ENCODE peak calls at places on chromosomes 2 and 18, in six cellular contexts. D is LoVo, C is tibial nerve, N is posterior cingulate gyrus, H is T follicular helper cell, I is brain microvascular endothelial cell. F is an unnamed sample.

GRCh38 chr2:10330700-10331032 is 28.0 kb downstream of the HPCAL1 start:
- DNase-seq in D (no peak), C (no peak), N (no peak), H (no peak), I (no peak), F (no peak)

GRCh38 chr2:199452200-199452990 is 5.3 kb downstream of the SATB2 start:
- DNase-seq in D (no peak), C (no peak), N (no peak), H (no peak), I (no peak), F (no peak)

GRCh38 chr18:57502624-57503023 is 67.5 kb downstream of the ONECUT2 start:
- DNase-seq in D (no peak), C (no peak), N (no peak), H (no peak), I (no peak), F (no peak)

GRCh38 chr2:74648009-74648443 is at the start of gene M1AP:
- DNase-seq in D (no peak), C (no peak), N (no peak), H (no peak), I (no peak), F (no peak)

GRCh38 chr2:138121769-138122661 is 157.7 kb downstream of the HNMT start:
- DNase-seq in D (peak), C (no peak), N (no peak), H (no peak), I (no peak), F (no peak)

GRCh38 chr18:46759885-46760284 is 3.0 kb upstream of the ST8SIA5 start:
- DNase-seq in D (no peak), C (no peak), N (no peak), H (no peak), I (no peak), F (no peak)

GRCh38 chr2:128782411-128783192 is 463.9 kb upstream of the HS6ST1 start:
- DNase-seq in D (no peak), C (no peak), N (no peak), H (no peak), I (no peak), F (no peak)

GRCh38 chr2:64613276-64613675 is 40.4 kb downstream of the SERTAD2 start:
- DNase-seq in D (no peak), C (no peak), N (no peak), H (no peak), I (no peak), F (no peak)

GRCh38 chr2:168118733-168119518 is 128.5 kb downstream of the STK39 start:
- DNase-seq in D (peak), C (peak), N (no peak), H (no peak), I (peak), F (no peak)

GRCh38 chr2:140654565-140654964 is 1476.3 kb downstream of the LRP1B start:
- DNase-seq in D (no peak), C (no peak), N (no peak), H (no peak), I (no peak), F (no peak)

GRCh38 chr2:204825054-204825453 is 279.8 kb downstream of the PARD3B start:
- DNase-seq in D (peak), C (no peak), N (no peak), H (no peak), I (peak), F (no peak)

GRCh38 chr18:4640349-4641012 is 185.4 kb upstream of the DLGAP1 start:
- DNase-seq in D (no peak), C (no peak), N (no peak), H (no peak), I (no peak), F (no peak)

GRCh38 chr2:2879071-2879470 is 498.5 kb downstream of the EIPR1 start:
- DNase-seq in D (no peak), C (no peak), N (no peak), H (no peak), I (no peak), F (no peak)

GRCh38 chr2:120743657-120744056 is 8.0 kb downstream of the GLI2 start:
- DNase-seq in D (no peak), C (no peak), N (no peak), H (no peak), I (no peak), F (no peak)

GRCh38 chr2:197615033-197615652 is 60.2 kb downstream of the RFTN2 start:
- DNase-seq in D (peak), C (no peak), N (no peak), H (no peak), I (no peak), F (no peak)

GRCh38 chr2:101011152-101011551 is 9.1 kb downstream of the RPL31 start:
- DNase-seq in D (no peak), C (no peak), N (no peak), H (no peak), I (no peak), F (no peak)

GRCh38 chr18:7592305-7593071 is 25.4 kb downstream of the PTPRM start:
- DNase-seq in D (no peak), C (no peak), N (no peak), H (no peak), I (no peak), F (no peak)

GRCh38 chr2:189363559-189363958 is 77.7 kb upstream of the WDR75 start:
- DNase-seq in D (peak), C (no peak), N (no peak), H (no peak), I (peak), F (no peak)

GRCh38 chr2:149143734-149144133 is 105.2 kb downstream of the LYPD6B start:
- DNase-seq in D (no peak), C (no peak), N (no peak), H (no peak), I (no peak), F (no peak)

GRCh38 chr2:25981596-25982272 is 563 bp downstream of the KIF3C start:
- DNase-seq in D (no peak), C (no peak), N (no peak), H (no peak), I (no peak), F (no peak)

GRCh38 chr2:234241656-234242445 is 191.3 kb downstream of the SPP2 start:
- DNase-seq in D (peak), C (no peak), N (no peak), H (no peak), I (peak), F (no peak)

GRCh38 chr2:106789185-106789584 is 96.8 kb downstream of the ST6GAL2 start:
- DNase-seq in D (no peak), C (no peak), N (no peak), H (no peak), I (no peak), F (no peak)

GRCh38 chr18:23038712-23039111 is 96.6 kb upstream of the CABLES1 start:
- DNase-seq in D (no peak), C (no peak), N (no peak), H (no peak), I (no peak), F (no peak)

GRCh38 chr2:135679125-135679524 is 62.5 kb upstream of the UBXN4 start:
- DNase-seq in D (no peak), C (no peak), N (no peak), H (no peak), I (no peak), F (no peak)

GRCh38 chr2:217086038-217086522 is 226.2 kb upstream of the TNP1 start:
- DNase-seq in D (no peak), C (peak), N (peak), H (no peak), I (peak), F (no peak)

GRCh38 chr18:43134876-43135275 is 19.4 kb upstream of the RIT2 start:
- DNase-seq in D (no peak), C (no peak), N (no peak), H (no peak), I (no peak), F (no peak)

GRCh38 chr2:122255924-122256323 is 500.5 kb downstream of the TSN start:
- DNase-seq in D (no peak), C (no peak), N (no peak), H (no peak), I (no peak), F (no peak)

GRCh38 chr2:151947524-151948165 is 119.4 kb upstream of the ARL5A start:
- DNase-seq in D (no peak), C (no peak), N (peak), H (no peak), I (peak), F (peak)

GRCh38 chr2:240622631-240623235 is 2.5 kb upstream of the GPR35 start:
- DNase-seq in D (no peak), C (no peak), N (peak), H (peak), I (no peak), F (peak)

GRCh38 chr2:153455856-153456255 is 22.7 kb downstream of the RPRM start:
- DNase-seq in D (no peak), C (no peak), N (no peak), H (no peak), I (no peak), F (no peak)

GRCh38 chr2:191795711-191796110 is 51.2 kb downstream of the CAVIN2 start:
- DNase-seq in D (no peak), C (no peak), N (no peak), H (no peak), I (no peak), F (no peak)

GRCh38 chr18:57059366-57059765 is 87.5 kb upstream of the BOD1L2 start:
- DNase-seq in D (no peak), C (no peak), N (no peak), H (no peak), I (no peak), F (no peak)

GRCh38 chr2:236261452-236261851 is 2.8 kb downstream of the ASB18 start:
- DNase-seq in D (no peak), C (no peak), N (no peak), H (no peak), I (peak), F (no peak)

F was measured in lower lobe of right lung.